ENCODE peak calls at places on chromosomes 13 and 19, in eight cellular contexts. J is PC-3, P is mammary epithelial cell, U is BJ, L is heart left ventricle, Y is body of pancreas, K is gastrocnemius medialis, T is left lung. A is an unnamed sample.

GRCh38 chr13:36674337-36675212 is 755 bp downstream of the SERTM1 start:
- DNase-seq in J (no peak), P (no peak), U (no peak), L (no peak), Y (no peak), K (no peak), T (no peak), A (no peak)

GRCh38 chr19:15643387-15643786 is 2.7 kb downstream of the CYP4F3 start:
- DNase-seq in J (no peak), P (no peak), U (no peak), L (no peak), Y (no peak), K (no peak), T (no peak), A (no peak)

GRCh38 chr13:20127563-20128458 is 33.0 kb downstream of the GJA3 start:
- DNase-seq in J (peak; percentile 66), P (peak; percentile 18), U (no peak), L (peak; percentile 82), Y (peak; percentile 78), K (peak; percentile 60), T (peak; percentile 71), A (peak; percentile 83)

GRCh38 chr19:43620061-43621001 is 902 bp upstream of the ZNF428 start:
- DNase-seq in J (no peak), P (no peak), U (no peak), L (no peak), Y (no peak), K (no peak), T (no peak), A (no peak)

GRCh38 chr19:39083599-39083982 is 577 bp upstream of the ACP7 start:
- DNase-seq in J (no peak), P (peak; percentile 36), U (no peak), L (no peak), Y (no peak), K (no peak), T (no peak), A (no peak)

GRCh38 chr19:10780368-10780767 is 55.6 kb downstream of the TMED1 start:
- DNase-seq in J (no peak), P (no peak), U (no peak), L (peak; percentile 71), Y (peak; percentile 79), K (peak; percentile 56), T (peak; percentile 79), A (no peak)

GRCh38 chr19:3695124-3695733 is 5.0 kb downstream of the PIP5K1C start:
- DNase-seq in J (no peak), P (no peak), U (no peak), L (no peak), Y (no peak), K (no peak), T (no peak), A (no peak)

GRCh38 chr19:46840157-46840942 is 10.3 kb downstream of the AP2S1 start:
- DNase-seq in J (peak; percentile 51), P (peak; percentile 49), U (no peak), L (peak; percentile 49), Y (peak; percentile 59), K (no peak), T (no peak), A (peak; percentile 55)

GRCh38 chr13:78241278-78241919 is 322.8 kb upstream of the EDNRB start:
- DNase-seq in J (peak; percentile 51), P (no peak), U (no peak), L (peak; percentile 13), Y (peak; percentile 3), K (no peak), T (no peak), A (peak; percentile 41)

GRCh38 chr19:3108775-3109174 is 14.6 kb downstream of the GNA11 start:
- DNase-seq in J (peak; percentile 61), P (peak; percentile 36), U (no peak), L (peak; percentile 69), Y (peak; percentile 63), K (peak; percentile 48), T (no peak), A (peak; percentile 74)

GRCh38 chr19:9836021-9836420 is 903 bp downstream of the PIN1 start:
- DNase-seq in J (peak; percentile 59), P (no peak), U (no peak), L (no peak), Y (no peak), K (no peak), T (no peak), A (no peak)

GRCh38 chr13:44223785-44224432 is 149.7 kb upstream of the SERP2 start:
- DNase-seq in J (no peak), P (no peak), U (no peak), L (no peak), Y (no peak), K (no peak), T (no peak), A (no peak)

GRCh38 chr19:49890349-49891311 is 6.1 kb downstream of the IL4I1 start:
- DNase-seq in J (no peak), P (peak; percentile 48), U (no peak), L (no peak), Y (no peak), K (no peak), T (no peak), A (no peak)

GRCh38 chr19:45130888-45131615 is 29.7 kb downstream of the NKPD1 start:
- DNase-seq in J (peak; percentile 58), P (peak; percentile 49), U (no peak), L (no peak), Y (no peak), K (no peak), T (no peak), A (no peak)

GRCh38 chr13:110430391-110431338 is 123.6 kb downstream of the COL4A2 start:
- DNase-seq in J (no peak), P (peak; percentile 74), U (no peak), L (no peak), Y (no peak), K (no peak), T (no peak), A (no peak)

GRCh38 chr19:6058411-6059201 is 51.7 kb downstream of the RFX2 start:
- DNase-seq in J (no peak), P (no peak), U (no peak), L (no peak), Y (no peak), K (no peak), T (no peak), A (no peak)

DNA sequence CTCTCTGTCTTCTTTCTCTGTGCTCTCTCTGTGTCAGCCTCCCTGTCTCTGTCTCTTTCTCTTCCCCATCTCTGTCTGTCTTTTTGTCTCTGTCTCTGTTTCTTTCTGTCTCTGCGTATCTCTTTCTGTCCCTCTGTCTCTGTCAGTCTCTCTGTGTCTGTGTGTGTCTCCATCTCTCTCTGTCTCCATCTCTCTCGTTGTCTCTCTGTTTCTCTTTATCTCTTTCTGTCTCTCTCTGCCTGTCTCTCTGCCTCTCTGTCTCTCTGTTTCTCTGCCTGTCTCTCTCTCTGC is 15.6 kb upstream of the TCF3 start:
- DNase-seq in J (no peak), P (no peak), U (no peak), L (no peak), Y (no peak), K (no peak), T (no peak), A (no peak)
- H3K27me3 ChIP-seq in J (peaks cover 13% of the 10 kb centered on the region), P (peaks cover 6% of the 10 kb centered on the region), U (peaks cover 13% of the 10 kb centered on the region), L (peaks cover 41% of the 10 kb centered on the region), Y (no peaks in the 10 kb centered on the region), K (peaks cover 62% of the 10 kb centered on the region), T (peaks cover 86% of the 10 kb centered on the region), A (no peaks in the 10 kb centered on the region)

GRCh38 chr19:35118268-35119026 is 2.8 kb downstream of the FXYD3 start:
- DNase-seq in J (no peak), P (no peak), U (no peak), L (no peak), Y (no peak), K (no peak), T (peak; percentile 83), A (no peak)
- H3K4me3 ChIP-seq in J (no peak overlapping the region), P (peak overlapping the region; percentile 89), U (no peak overlapping the region), L (no peak overlapping the region), Y (no peak overlapping the region), K (no peak overlapping the region), T (no peak overlapping the region), A (no peak overlapping the region)

GRCh38 chr13:81929988-81930387 is 1589.1 kb upstream of the SPRY2 start:
- DNase-seq in J (peak; percentile 42), P (peak; percentile 3), U (no peak), L (no peak), Y (no peak), K (no peak), T (no peak), A (no peak)
- TF ChIP-seq CTCF in J (peak; percentile 61), P (peak; percentile 36), U (peak; percentile 2), L (peak; percentile 28), Y (no peak), K (no peak), T (no peak), A (peak; percentile 26)

GRCh38 chr13:28489975-28490550 is 4.9 kb downstream of the FLT1 start:
- DNase-seq in J (no peak), P (no peak), U (no peak), L (peak; percentile 34), Y (no peak), K (no peak), T (no peak), A (no peak)
- H3K27me3 ChIP-seq in J (peaks cover 64% of the 10 kb centered on the region), P (peaks cover 24% of the 10 kb centered on the region), U (no peaks in the 10 kb centered on the region), L (peaks cover 9% of the 10 kb centered on the region), Y (no peaks in the 10 kb centered on the region), K (peaks cover 32% of the 10 kb centered on the region), T (peaks cover 71% of the 10 kb centered on the region), A (peaks cover 20% of the 10 kb centered on the region)

GRCh38 chr19:19271828-19272599 is 1.1 kb downstream of the TM6SF2 start:
- DNase-seq in J (no peak), P (no peak), U (no peak), L (no peak), Y (no peak), K (no peak), T (no peak), A (no peak)
- H3K4me3 ChIP-seq in J (no peak overlapping the region), P (no peak overlapping the region), U (no peak overlapping the region), L (no peak overlapping the region), Y (no peak overlapping the region), K (no peak overlapping the region), T (no peak overlapping the region), A (peak overlapping the region; percentile 52)

DNA sequence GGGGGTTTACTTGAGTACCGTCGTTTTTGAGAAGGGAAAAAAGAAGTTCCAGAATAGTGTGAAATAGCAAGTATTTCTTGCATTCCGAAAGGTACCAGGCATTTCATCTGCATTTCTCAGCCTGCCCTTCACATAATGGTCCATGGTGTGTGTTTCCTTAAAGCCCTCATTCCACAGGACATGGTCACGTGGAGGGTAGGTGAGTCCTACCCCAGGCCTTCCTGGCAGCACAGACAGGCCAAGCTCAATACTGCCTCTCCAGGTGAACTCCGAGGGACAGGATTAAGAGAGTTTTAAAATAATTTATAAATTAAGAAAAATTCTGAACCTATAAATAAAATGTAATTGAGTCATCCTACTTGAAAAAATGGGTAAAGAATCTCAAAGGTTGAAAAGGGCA is 64.7 kb downstream of the TNFRSF19 start:
- DNase-seq in J (no peak), P (no peak), U (no peak), L (no peak), Y (no peak), K (no peak), T (no peak), A (no peak)
- TF ChIP-seq CTCF in J (peak; percentile 25), P (no peak), U (no peak), L (no peak), Y (no peak), K (no peak), T (no peak), A (peak; percentile 14)

GRCh38 chr13:51211910-51212309 is 10.3 kb upstream of the FAM124A start:
- DNase-seq in J (no peak), P (no peak), U (no peak), L (no peak), Y (no peak), K (no peak), T (no peak), A (no peak)
- H3K27me3 ChIP-seq in J (peaks cover 87% of the 10 kb centered on the region), P (peaks cover 2% of the 10 kb centered on the region), U (peaks cover 7% of the 10 kb centered on the region), L (no peaks in the 10 kb centered on the region), Y (no peaks in the 10 kb centered on the region), K (no peaks in the 10 kb centered on the region), T (peaks cover 49% of the 10 kb centered on the region), A (no peaks in the 10 kb centered on the region)

A was measured in WERI-Rb-1.